ENCODE peak calls at places on chromosomes 2 and 18, in nine cellular contexts. S is DMS 273 treated with DMSO at 0.1 percent for 48 hours, D is GM12864, T is head of caudate nucleus, A is GM04503, J is ELF-1, R is left ventricle myocardium superior, P is adipocyte, Q is skeletal muscle cell. C is an unnamed sample.

GRCh38 chr2:32384529-32384928 is 27.7 kb downstream of the BIRC6 start:
- DNase-seq in S (no peak), D (no peak), T (no peak), A (no peak), J (no peak), R (no peak), P (no peak), Q (no peak), C (no peak)

GRCh38 chr2:147440694-147441093 is 404.1 kb upstream of the ACVR2A start:
- DNase-seq in S (no peak), D (no peak), T (no peak), A (no peak), J (no peak), R (no peak), P (no peak), Q (no peak), C (no peak)

GRCh38 chr18:43571078-43571689 is 293.9 kb upstream of the SYT4 start:
- DNase-seq in S (no peak), D (peak; percentile 18), T (no peak), A (no peak), J (peak; percentile 11), R (no peak), P (peak; percentile 84), Q (peak; percentile 6), C (no peak)

GRCh38 chr2:224925822-224926124 is 116.5 kb downstream of the DOCK10 start:
- DNase-seq in S (no peak), D (no peak), T (no peak), A (no peak), J (no peak), R (no peak), P (peak; percentile 30), Q (no peak), C (no peak)

GRCh38 chr2:175463639-175464310 is 282.3 kb upstream of the ATP5MC3 start:
- DNase-seq in S (no peak), D (no peak), T (no peak), A (no peak), J (peak; percentile 29), R (no peak), P (peak; percentile 66), Q (no peak), C (no peak)

GRCh38 chr2:74806913-74807312 is 27.0 kb upstream of the HK2 start:
- DNase-seq in S (no peak), D (no peak), T (no peak), A (no peak), J (no peak), R (no peak), P (no peak), Q (no peak), C (no peak)

GRCh38 chr2:119480718-119481142 is 43.6 kb downstream of the SCTR start:
- DNase-seq in S (no peak), D (no peak), T (no peak), A (no peak), J (peak; percentile 66), R (peak; percentile 53), P (no peak), Q (no peak), C (peak; percentile 51)

GRCh38 chr2:60262178-60262577 is 291.3 kb downstream of the BCL11A start:
- DNase-seq in S (no peak), D (no peak), T (no peak), A (no peak), J (no peak), R (no peak), P (no peak), Q (no peak), C (no peak)

GRCh38 chr18:46829947-46830346 is 73.1 kb upstream of the ST8SIA5 start:
- DNase-seq in S (no peak), D (no peak), T (no peak), A (no peak), J (no peak), R (no peak), P (no peak), Q (no peak), C (no peak)

GRCh38 chr2:21231985-21232384 is 108.2 kb downstream of the TDRD15 start:
- DNase-seq in S (no peak), D (no peak), T (no peak), A (no peak), J (no peak), R (no peak), P (no peak), Q (no peak), C (no peak)

GRCh38 chr2:37561615-37562569 is 109.5 kb downstream of the CDC42EP3 start:
- DNase-seq in S (no peak), D (no peak), T (no peak), A (no peak), J (peak; percentile 29), R (no peak), P (peak; percentile 66), Q (no peak), C (no peak)

GRCh38 chr2:64765160-64765805 is 111.6 kb upstream of the SERTAD2 start:
- DNase-seq in S (no peak), D (no peak), T (no peak), A (no peak), J (no peak), R (no peak), P (no peak), Q (no peak), C (no peak)

GRCh38 chr2:39434233-39434897 is 2.7 kb downstream of the MAP4K3 start:
- DNase-seq in S (no peak), D (no peak), T (no peak), A (no peak), J (no peak), R (no peak), P (peak; percentile 40), Q (no peak), C (no peak)

GRCh38 chr18:47436871-47437270 is 185.4 kb upstream of the SKOR2 start:
- DNase-seq in S (no peak), D (no peak), T (no peak), A (no peak), J (no peak), R (no peak), P (no peak), Q (no peak), C (no peak)

GRCh38 chr2:119241205-119241532 is 17.5 kb downstream of the STEAP3 start:
- DNase-seq in S (no peak), D (no peak), T (no peak), A (no peak), J (no peak), R (no peak), P (no peak), Q (no peak), C (no peak)

GRCh38 chr2:147223119-147223518 is 621.7 kb upstream of the ACVR2A start:
- DNase-seq in S (no peak), D (peak; percentile 21), T (no peak), A (no peak), J (no peak), R (no peak), P (no peak), Q (no peak), C (no peak)

GRCh38 chr2:58594762-58595161 is 353.6 kb upstream of the FANCL start:
- DNase-seq in S (no peak), D (no peak), T (no peak), A (no peak), J (no peak), R (no peak), P (no peak), Q (no peak), C (no peak)

GRCh38 chr2:71617266-71617665 is 163.9 kb downstream of the DYSF start:
- DNase-seq in S (no peak), D (no peak), T (no peak), A (no peak), J (no peak), R (peak; percentile 18), P (no peak), Q (no peak), C (no peak)

GRCh38 chr2:241929551-241930490 is 60.3 kb downstream of the RTP5 start:
- DNase-seq in S (no peak), D (no peak), T (peak; percentile 17), A (no peak), J (no peak), R (no peak), P (no peak), Q (no peak), C (no peak)

GRCh38 chr2:38432827-38433606 is 55.9 kb upstream of the ATL2 start:
- DNase-seq in S (no peak), D (no peak), T (no peak), A (no peak), J (peak; percentile 80), R (no peak), P (no peak), Q (no peak), C (no peak)

GRCh38 chr18:28793911-28794310 is 617.0 kb upstream of the CDH2 start:
- DNase-seq in S (no peak), D (no peak), T (no peak), A (no peak), J (no peak), R (no peak), P (peak; percentile 21), Q (no peak), C (no peak)

GRCh38 chr18:70289351-70290330 is 796 bp downstream of the SOCS6 start:
- DNase-seq in S (peak; percentile 16), D (no peak), T (no peak), A (no peak), J (peak; percentile 26), R (peak; percentile 66), P (peak; percentile 72), Q (no peak), C (peak; percentile 51)

GRCh38 chr2:88090446-88091283 is 23.0 kb downstream of the SMYD1 start:
- DNase-seq in S (no peak), D (no peak), T (peak; percentile 62), A (no peak), J (no peak), R (no peak), P (no peak), Q (no peak), C (no peak)

GRCh38 chr18:65859075-65859474 is 108.3 kb downstream of the CDH7 start:
- DNase-seq in S (no peak), D (no peak), T (no peak), A (no peak), J (no peak), R (no peak), P (no peak), Q (no peak), C (no peak)

GRCh38 chr2:148813603-148814065 is 61.4 kb upstream of the KIF5C start:
- DNase-seq in S (no peak), D (peak; percentile 70), T (no peak), A (no peak), J (peak; percentile 97), R (no peak), P (no peak), Q (no peak), C (no peak)

GRCh38 chr2:28052691-28053090 is 162.2 kb downstream of the BABAM2 start:
- DNase-seq in S (no peak), D (no peak), T (no peak), A (peak; percentile 44), J (no peak), R (no peak), P (peak; percentile 47), Q (no peak), C (no peak)

GRCh38 chr2:205570641-205571040 is 111.7 kb upstream of the NRP2 start:
- DNase-seq in S (no peak), D (no peak), T (no peak), A (no peak), J (no peak), R (no peak), P (no peak), Q (no peak), C (no peak)

GRCh38 chr2:96575790-96576456 is 39.4 kb downstream of the ARID5A start:
- DNase-seq in S (no peak), D (no peak), T (no peak), A (no peak), J (no peak), R (no peak), P (no peak), Q (no peak), C (no peak)

GRCh38 chr2:100541404-100541803 is 21.4 kb upstream of the PDCL3 start:
- DNase-seq in S (no peak), D (no peak), T (no peak), A (no peak), J (no peak), R (no peak), P (no peak), Q (no peak), C (no peak)

GRCh38 chr2:63378589-63378988 is 209.7 kb downstream of the WDPCP start:
- DNase-seq in S (no peak), D (no peak), T (no peak), A (no peak), J (no peak), R (no peak), P (no peak), Q (no peak), C (no peak)

GRCh38 chr2:197504512-197504911 is 4.3 kb downstream of the HSPE1 start:
- DNase-seq in S (no peak), D (no peak), T (no peak), A (no peak), J (no peak), R (no peak), P (no peak), Q (no peak), C (no peak)

C was measured in Right ventricle myocardium superior.